ENCODE peak calls at places on chromosomes 13 and 19, in six cellular contexts. W, H, J, O, Y and K are unnamed samples.

GRCh38 chr19:917323-918151 is at the start of gene KISS1R:
- DNase-seq in W (peak), J (peak), Y (peak), O (peak), H (peak), K (peak)

GRCh38 chr19:58522709-58523108 is 3.1 kb upstream of the ZBTB45 start:
- DNase-seq in J (no peak), Y (no peak), W (no peak), O (no peak), H (peak), K (no peak)

GRCh38 chr13:109402976-109403375 is 383.4 kb downstream of the IRS2 start:
- DNase-seq in H (no peak), W (no peak), J (no peak), Y (peak), O (no peak), K (no peak)

GRCh38 chr13:77740931-77741586 is 43.6 kb downstream of the SLAIN1 start:
- DNase-seq in O (no peak), Y (no peak), J (no peak), H (no peak), W (no peak), K (no peak)

GRCh38 chr13:58994077-58994476 is 1169.7 kb downstream of the DIAPH3 start:
- DNase-seq in O (no peak), W (no peak), J (no peak), Y (no peak), H (no peak), K (no peak)

GRCh38 chr13:110711778-110712070 is 1.8 kb upstream of the ING1 start:
- DNase-seq in J (no peak), H (no peak), W (no peak), Y (no peak), O (peak), K (no peak)

GRCh38 chr13:31051999-31052398 is 109.7 kb downstream of the HSPH1 start:
- DNase-seq in J (no peak), O (peak), W (peak), H (peak), Y (no peak), K (no peak)

GRCh38 chr13:75704194-75704941 is 68.2 kb downstream of the LMO7 start:
- DNase-seq in J (no peak), O (peak), Y (peak), W (peak), H (no peak), K (no peak)

GRCh38 chr19:13103961-13104847 is 1.5 kb upstream of the LYL1 start:
- DNase-seq in Y (peak), W (no peak), J (peak), O (no peak), H (peak), K (no peak)

GRCh38 chr13:100128838-100129237 is 39.9 kb downstream of the PCCA start:
- DNase-seq in O (no peak), Y (no peak), H (no peak), J (no peak), W (no peak), K (no peak)

GRCh38 chr13:79451500-79451962 is 29.4 kb upstream of the NDFIP2 start:
- DNase-seq in Y (peak), J (no peak), H (peak), O (peak), W (peak), K (no peak)

GRCh38 chr13:50358221-50358620 is 343.0 kb downstream of the KCNRG start:
- DNase-seq in H (no peak), J (no peak), W (no peak), O (no peak), Y (no peak), K (no peak)

GRCh38 chr13:99226493-99226892 is 25.8 kb downstream of the UBAC2 start:
- DNase-seq in O (no peak), H (no peak), W (no peak), Y (no peak), J (no peak), K (no peak)

DNA sequence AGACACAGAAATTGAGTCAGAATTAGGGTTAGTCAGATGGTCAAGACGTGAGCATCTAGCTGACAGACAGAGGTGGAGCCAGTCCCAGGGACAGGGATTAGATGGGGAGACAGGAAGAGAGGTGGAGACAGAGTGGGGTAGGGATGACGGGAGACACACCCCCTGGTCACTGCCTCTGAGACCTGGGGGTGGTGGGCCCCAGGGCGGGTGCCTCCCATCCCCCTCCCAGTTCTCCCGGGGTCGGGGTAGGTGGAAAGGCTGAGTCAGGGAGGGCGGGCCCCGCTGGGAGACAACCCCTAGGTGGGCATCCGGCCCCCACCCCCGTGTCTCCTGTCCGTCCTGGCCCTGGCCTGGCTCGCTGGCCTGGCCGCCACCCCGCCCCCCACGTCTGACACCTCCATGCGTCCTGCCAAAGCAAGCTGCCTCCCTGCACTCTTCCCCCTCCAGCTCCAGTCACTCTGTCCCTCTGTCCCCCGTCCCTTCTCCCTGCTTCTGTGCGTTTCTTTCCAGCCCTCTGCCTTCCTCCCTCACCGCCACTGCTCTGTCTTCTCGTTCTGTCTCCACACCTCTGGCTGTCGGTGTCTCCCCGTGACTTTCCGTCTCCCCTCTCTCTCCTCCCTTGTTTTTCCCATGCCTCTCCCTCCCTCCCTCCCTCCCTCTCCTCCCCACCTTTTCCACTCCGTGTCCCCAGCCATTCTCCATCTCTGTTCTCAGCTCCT is 15.1 kb downstream of the CCDC97 start:
- DNase-seq in Y (peak), W (peak), J (peak), O (peak), H (peak), K (no peak)
- H2AK5ac ChIP-seq in Y (peak), W (peak), J (peak), O (peak), H (no peak), K (no peak)

GRCh38 chr13:53110614-53111013 is 82.0 kb downstream of the OLFM4 start:
- DNase-seq in O (no peak), J (no peak), H (no peak), W (no peak), Y (no peak), K (no peak)
- H4K91ac ChIP-seq in O (no peak), J (no peak), H (no peak), W (no peak), Y (no peak), K (no peak)

GRCh38 chr19:39409207-39409885 is 2.7 kb downstream of the ZFP36 start:
- DNase-seq in J (peak), O (peak), W (peak), H (peak), Y (peak), K (no peak)

GRCh38 chr19:39411006-39411831 is 1.2 kb upstream of the PLEKHG2 start:
- DNase-seq in O (peak), Y (peak), H (no peak), W (peak), J (peak), K (no peak)

GRCh38 chr19:39410620-39411005 is 1.9 kb upstream of the PLEKHG2 start:
- DNase-seq in H (no peak), Y (no peak), O (no peak), J (peak), W (no peak), K (no peak)

GRCh38 chr19:39408392-39409206 is 2.0 kb downstream of the ZFP36 start:
- DNase-seq in J (peak), H (no peak), Y (peak), O (peak), W (peak), K (no peak)

GRCh38 chr19:39409886-39410619 is 2.4 kb upstream of the PLEKHG2 start:
- DNase-seq in O (peak), H (no peak), J (peak), Y (peak), W (no peak), K (no peak)
- H3K18ac ChIP-seq in O (peak), H (peak), J (peak), Y (peak), W (peak), K (peak)

DNA sequence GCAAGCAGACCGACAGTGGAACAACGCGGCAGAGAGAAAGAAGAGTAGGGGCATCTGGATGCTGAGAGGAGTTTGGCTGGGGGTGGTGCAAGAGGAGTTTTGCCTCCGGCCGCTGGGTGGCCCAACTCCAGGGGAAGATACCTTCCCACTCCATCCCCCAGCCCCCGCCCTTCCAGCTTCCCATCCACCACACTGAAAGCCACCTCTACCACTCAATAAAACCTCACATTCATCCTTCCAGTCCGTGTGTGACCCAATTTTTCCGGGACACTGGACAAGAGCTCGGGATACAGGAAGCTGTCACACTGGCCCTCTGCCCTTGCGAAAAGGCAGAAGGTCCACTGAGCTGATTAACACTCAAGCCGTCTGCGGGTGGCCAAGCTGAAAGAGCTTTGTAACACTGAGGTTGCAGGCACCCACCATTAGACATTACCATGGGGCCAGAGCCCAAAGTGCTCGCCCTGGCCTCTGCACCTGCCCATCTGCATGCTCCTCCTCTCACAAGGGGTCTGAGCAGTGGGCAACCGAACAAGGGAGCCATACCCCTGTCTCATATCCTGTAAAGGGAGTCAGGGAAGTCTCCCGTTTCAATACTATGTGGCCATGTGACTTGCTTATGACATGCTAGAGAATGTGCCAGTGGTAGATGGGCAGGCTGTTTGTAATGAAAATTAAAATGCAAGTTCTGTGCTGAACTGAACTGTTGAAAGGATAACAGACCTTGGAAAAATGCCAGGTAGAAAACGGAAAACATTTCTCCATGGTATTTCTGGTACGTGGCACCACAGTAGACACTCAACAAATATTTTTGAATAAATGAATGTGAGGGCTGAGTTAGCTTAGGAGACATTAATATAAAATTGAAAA is 205.1 kb upstream of the STARD13 start:
- DNase-seq in O (no peak), H (peak), W (no peak), J (peak), Y (no peak), K (peak)
- H2AK5ac ChIP-seq in O (no peak), H (no peak), W (peak), J (no peak), Y (peak), K (no peak)

DNA sequence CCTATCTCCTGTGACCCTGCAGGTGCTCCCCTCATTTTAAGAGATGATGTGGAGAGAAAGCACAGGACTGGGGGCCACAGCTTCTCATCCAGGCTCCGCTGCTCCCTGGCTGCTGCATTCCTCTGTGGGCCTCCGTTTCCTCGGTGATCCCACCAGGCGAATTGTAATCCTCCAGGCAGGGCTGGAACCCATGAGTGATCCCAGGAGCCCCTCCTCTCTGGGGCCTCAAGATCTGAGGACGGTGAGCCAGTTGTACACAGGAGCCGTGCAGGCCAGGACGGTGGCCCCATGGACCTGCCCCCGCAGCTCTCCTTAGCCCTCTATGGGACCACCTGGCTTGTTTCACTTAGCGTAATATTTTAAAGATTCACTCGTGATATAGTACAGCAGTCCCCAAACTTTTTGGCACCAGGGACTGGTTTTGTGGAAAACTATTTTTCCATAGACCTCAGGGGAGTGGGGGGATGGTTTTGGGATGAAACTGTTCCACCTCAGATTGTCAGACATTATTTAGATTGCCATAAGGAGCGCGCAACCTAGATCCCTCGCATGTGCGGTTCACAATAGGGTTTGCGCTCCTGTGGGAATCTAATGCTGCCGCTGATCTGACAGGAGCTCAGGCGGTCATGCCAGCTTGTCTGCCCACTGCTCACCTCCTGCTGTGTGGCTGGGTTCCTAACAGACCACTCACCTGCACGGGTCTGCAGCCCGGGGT is 5.6 kb downstream of the FFAR3 start:
- DNase-seq in O (no peak), J (no peak), H (no peak), Y (no peak), W (no peak), K (no peak)
- H4K91ac ChIP-seq in O (no peak), J (no peak), H (no peak), Y (no peak), W (no peak), K (no peak)

GRCh38 chr19:29499261-29499920 is 26.4 kb upstream of the VSTM2B start:
- DNase-seq in H (no peak), J (no peak), Y (no peak), O (no peak), W (no peak), K (no peak)

GRCh38 chr19:29497241-29497640 is 28.6 kb upstream of the VSTM2B start:
- DNase-seq in O (no peak), Y (no peak), H (no peak), J (no peak), W (no peak), K (no peak)

GRCh38 chr19:29495971-29496441 is 29.8 kb upstream of the VSTM2B start:
- DNase-seq in Y (no peak), W (no peak), O (no peak), H (peak), J (no peak), K (no peak)

GRCh38 chr19:29499921-29500590 is 25.7 kb upstream of the VSTM2B start:
- DNase-seq in J (no peak), W (no peak), Y (no peak), H (no peak), O (no peak), K (no peak)

GRCh38 chr19:29497686-29498436 is 27.9 kb upstream of the VSTM2B start:
- DNase-seq in O (no peak), Y (no peak), H (no peak), W (no peak), J (no peak), K (no peak)
- H3K18ac ChIP-seq in O (no peak), Y (no peak), H (no peak), W (no peak), J (no peak), K (peak)

GRCh38 chr19:46296722-46297431 is at the start of gene HIF3A:
- DNase-seq in O (peak), W (no peak), Y (no peak), J (peak), H (peak), K (peak)
- H2AK5ac ChIP-seq in O (peak), W (no peak), Y (no peak), J (no peak), H (no peak), K (peak)

GRCh38 chr19:17469092-17469370 is 1.3 kb upstream of the SLC27A1 start:
- DNase-seq in O (peak), H (no peak), J (no peak), W (peak), Y (no peak), K (no peak)
- H4K91ac ChIP-seq in O (no peak), H (no peak), J (no peak), W (peak), Y (no peak), K (no peak)

DNA sequence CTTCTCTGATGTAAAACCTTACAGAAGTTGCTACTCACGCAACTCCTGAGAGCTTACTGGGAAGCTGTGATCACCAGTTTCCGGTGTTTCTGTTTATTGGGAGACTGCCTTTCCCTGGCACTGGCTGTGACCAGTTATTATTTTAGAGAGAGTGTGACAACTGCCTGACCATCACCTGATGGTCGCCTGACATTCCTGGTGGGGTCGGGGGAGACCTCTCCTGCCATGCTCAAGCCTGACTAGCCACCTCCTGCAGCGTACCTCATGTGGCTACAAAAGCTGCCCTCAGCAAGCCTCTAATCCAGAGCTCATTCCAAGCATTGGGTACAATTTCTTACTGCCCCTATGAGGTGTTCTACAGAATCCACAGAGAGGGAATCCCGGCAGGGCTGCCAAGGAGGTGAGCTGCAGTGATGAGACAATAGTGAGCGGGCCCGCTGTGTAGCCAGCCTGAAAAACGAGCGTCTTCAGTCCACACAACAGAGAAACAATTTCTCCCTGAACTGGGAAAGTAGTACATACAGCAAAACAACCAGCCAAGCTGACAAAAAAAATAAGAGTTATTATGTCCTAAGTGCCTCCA is 28.7 kb downstream of the GJA3 start:
- DNase-seq in H (peak), W (no peak), O (no peak), Y (no peak), J (no peak), K (no peak)
- H3K18ac ChIP-seq in H (no peak), W (no peak), O (no peak), Y (no peak), J (no peak), K (no peak)